ENCODE peak calls at places on chromosomes 7 and 10, in nine cellular contexts. M is fibroblast of lung, Z is SK-N-SH, O is BJ, X is astrocyte, H is ovary, L is uterus, Q is IMR-90, G is prostate gland. R is an unnamed sample. For H3K36me3, the result is how much of the 10 kb centered on the place peaks cover.

GRCh38 chr10:72248477-72249151 is 25.1 kb upstream of the DDIT4 start:
- DNase-seq in M (peak), Z (peak), O (no peak), X (no peak), H (peak), L (peak), Q (no peak), G (peak), R (no peak)

GRCh38 chr7:74023037-74023436 is 4.9 kb upstream of the ELN start:
- DNase-seq in M (peak), Z (peak), O (no peak), X (peak), H (no peak), L (peak), Q (peak), G (no peak), R (peak)

GRCh38 chr7:110759069-110759468 is 331.9 kb upstream of the LRRN3 start:
- DNase-seq in M (no peak), Z (no peak), O (no peak), X (no peak), H (no peak), L (no peak), Q (no peak), G (peak), R (no peak)

GRCh38 chr7:111568870-111569462 is 6.7 kb upstream of the IMMP2L start:
- DNase-seq in M (no peak), Z (no peak), O (no peak), X (no peak), H (no peak), L (no peak), Q (no peak), G (no peak), R (no peak)

GRCh38 chr7:129779602-129780256 is 168.2 kb downstream of the NRF1 start:
- DNase-seq in M (no peak), Z (peak), O (no peak), X (no peak), H (no peak), L (no peak), Q (no peak), G (peak), R (peak)

GRCh38 chr10:132272061-132272766 is 35.5 kb downstream of the STK32C start:
- DNase-seq in M (peak), Z (no peak), O (peak), X (peak), H (peak), L (no peak), Q (peak), G (no peak), R (peak)

GRCh38 chr10:84429926-84430520 is 101.6 kb downstream of the CCSER2 start:
- DNase-seq in M (peak), Z (peak), O (no peak), X (no peak), H (peak), L (peak), Q (peak), G (peak), R (peak)

GRCh38 chr10:104318810-104319684 is 19.2 kb downstream of the ITPRIP start:
- DNase-seq in M (peak), Z (no peak), O (no peak), X (no peak), H (peak), L (peak), Q (peak), G (no peak), R (no peak)

GRCh38 chr7:18212308-18212707 is 184.7 kb upstream of the PRPS1L1 start:
- DNase-seq in M (peak), Z (no peak), O (no peak), X (no peak), H (no peak), L (no peak), Q (no peak), G (no peak), R (no peak)

GRCh38 chr10:100878291-100878910 is 34.4 kb upstream of the SLF2 start:
- DNase-seq in M (peak), Z (peak), O (no peak), X (peak), H (peak), L (peak), Q (peak), G (peak), R (peak)

GRCh38 chr7:151482883-151483699 is 36.6 kb downstream of the RHEB start:
- DNase-seq in M (no peak), Z (no peak), O (no peak), X (no peak), H (no peak), L (no peak), Q (no peak), G (no peak), R (no peak)
- H3K36me3 ChIP-seq in M (under half), Z (half or more), O (under half), X (under half), H (under half), L (under half), Q (under half), G (under half), R (under half)

GRCh38 chr7:142855756-142856564 is 1.1 kb downstream of the EPHB6 start:
- DNase-seq in M (peak), Z (peak), O (no peak), X (no peak), H (peak), L (peak), Q (no peak), G (peak), R (peak)
- H3K4me3 ChIP-seq in M (peak), Z (no peak), O (peak), X (peak), H (peak), L (peak), Q (no peak), G (peak), R (no peak)

GRCh38 chr7:126411032-126411820 is 841.5 kb downstream of the GRM8 start:
- DNase-seq in M (no peak), Z (no peak), O (no peak), X (no peak), H (no peak), L (no peak), Q (no peak), G (no peak), R (no peak)
- H3K36me3 ChIP-seq in M (under half), Z (under half), O (under half), X (under half), H (under half), L (under half), Q (under half), G (under half), R (under half)

GRCh38 chr7:33350577-33350976 is 221.2 kb downstream of the BBS9 start:
- DNase-seq in M (no peak), Z (no peak), O (no peak), X (no peak), H (no peak), L (no peak), Q (no peak), G (no peak), R (no peak)

GRCh38 chr7:33346055-33346454 is 216.7 kb downstream of the BBS9 start:
- DNase-seq in M (no peak), Z (no peak), O (no peak), X (no peak), H (no peak), L (no peak), Q (no peak), G (no peak), R (no peak)

DNA sequence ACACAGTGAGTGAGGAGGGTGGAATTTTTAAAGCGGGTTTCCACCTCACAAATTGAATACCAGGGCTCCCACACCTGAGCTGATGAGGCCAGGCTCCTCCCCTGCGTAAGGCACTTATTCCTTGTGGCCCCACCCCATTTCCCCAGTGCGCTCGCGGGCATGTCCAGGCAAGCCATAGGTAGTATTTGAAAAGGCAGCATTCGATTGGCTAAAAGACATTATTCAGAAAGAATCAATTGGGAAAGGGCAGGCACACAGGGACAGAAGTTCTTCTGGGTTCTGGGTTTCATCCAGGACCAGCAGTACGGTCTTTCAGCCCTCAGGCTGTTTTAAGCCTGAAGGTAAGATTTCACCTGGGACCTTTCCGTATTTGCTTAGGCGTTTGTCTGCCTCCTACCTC is 222.3 kb downstream of the BBS9 start:
- DNase-seq in M (no peak), Z (no peak), O (no peak), X (no peak), H (no peak), L (no peak), Q (no peak), G (no peak), R (no peak)
- H3K4me3 ChIP-seq in M (no peak), Z (no peak), O (no peak), X (no peak), H (no peak), L (no peak), Q (no peak), G (no peak), R (no peak)

R was measured in MG63.